ENCODE peak calls at places on chromosome X, in five cellular contexts. O, S, U, Z and Y are unnamed samples.
A peak's percentile ranks its signal among the peaks of the same experiment; 100 is the strongest.

GRCh38 chrX:155718964-155719586 is 106.3 kb upstream of the TMLHE start:
- DNase-seq in O (no peak), S (no peak), U (no peak), Z (no peak), Y (no peak)

GRCh38 chrX:44082829-44083228 is 109.6 kb upstream of the NDP start:
- DNase-seq in O (no peak), S (no peak), U (no peak), Z (no peak), Y (no peak)

GRCh38 chrX:96394566-96394965 is 290.1 kb upstream of the DIAPH2 start:
- DNase-seq in O (no peak), S (no peak), U (peak; percentile 47), Z (no peak), Y (no peak)

GRCh38 chrX:120671963-120672362 is 42.1 kb upstream of the C1GALT1C1 start:
- DNase-seq in O (no peak), S (no peak), U (no peak), Z (no peak), Y (no peak)

GRCh38 chrX:100687546-100687945 is 43.5 kb downstream of the SRPX2 start:
- DNase-seq in O (no peak), S (no peak), U (no peak), Z (no peak), Y (no peak)

GRCh38 chrX:23792861-23793553 is 10.0 kb downstream of the SAT1 start:
- DNase-seq in O (no peak), S (no peak), U (no peak), Z (no peak), Y (no peak)

GRCh38 chrX:34956915-34957314 is 14.3 kb downstream of the FAM47B start:
- DNase-seq in O (no peak), S (no peak), U (peak; percentile 0), Z (no peak), Y (no peak)

GRCh38 chrX:133574716-133575115 is 159.4 kb upstream of the GPC4 start:
- DNase-seq in O (no peak), S (no peak), U (no peak), Z (no peak), Y (no peak)

GRCh38 chrX:68989456-68989855 is 160.6 kb downstream of the EFNB1 start:
- DNase-seq in O (no peak), S (no peak), U (no peak), Z (no peak), Y (no peak)

GRCh38 chrX:109954333-109954732 is 48.6 kb upstream of the TMEM164 start:
- DNase-seq in O (no peak), S (no peak), U (no peak), Z (no peak), Y (no peak)

GRCh38 chrX:10484683-10485247 is 135.6 kb downstream of the MID1 start:
- DNase-seq in O (no peak), S (no peak), U (no peak), Z (no peak), Y (no peak)

GRCh38 chrX:22855693-22856092 is 144.1 kb upstream of the DDX53 start:
- DNase-seq in O (no peak), S (no peak), U (no peak), Z (no peak), Y (no peak)

GRCh38 chrX:46198858-46199257 is 346.4 kb downstream of the ZNF674 start:
- DNase-seq in O (no peak), S (no peak), U (peak; percentile 59), Z (no peak), Y (no peak)

GRCh38 chrX:33741807-33742206 is 390.3 kb downstream of the FAM47A start:
- DNase-seq in O (peak; percentile 78), S (no peak), U (no peak), Z (no peak), Y (no peak)

GRCh38 chrX:18676470-18676869 is 4.6 kb upstream of the RS1 start:
- DNase-seq in O (no peak), S (no peak), U (peak; percentile 35), Z (no peak), Y (no peak)

GRCh38 chrX:29652484-29652883 is 562.9 kb upstream of the MAGEB2 start:
- DNase-seq in O (no peak), S (no peak), U (peak; percentile 37), Z (no peak), Y (no peak)

GRCh38 chrX:72126539-72127140 is 5.1 kb downstream of the RTL5 start:
- DNase-seq in O (no peak), S (peak; percentile 83), U (peak; percentile 92), Z (no peak), Y (peak; percentile 94)

GRCh38 chrX:103212749-103213457 is 2.0 kb upstream of the BEX4 start:
- DNase-seq in O (no peak), S (no peak), U (no peak), Z (no peak), Y (no peak)

GRCh38 chrX:23773601-23774175 is 9.3 kb upstream of the SAT1 start:
- DNase-seq in O (no peak), S (no peak), U (peak; percentile 20), Z (no peak), Y (no peak)

GRCh38 chrX:63525491-63525890 is 174.4 kb upstream of the SPIN4 start:
- DNase-seq in O (no peak), S (no peak), U (no peak), Z (no peak), Y (no peak)

GRCh38 chrX:25600776-25601175 is 537.4 kb upstream of the MAGEB18 start:
- DNase-seq in O (no peak), S (no peak), U (no peak), Z (no peak), Y (peak; percentile 4)

GRCh38 chrX:107851215-107851614 is 25.5 kb downstream of the MID2 start:
- DNase-seq in O (no peak), S (no peak), U (no peak), Z (no peak), Y (no peak)

GRCh38 chrX:134669378-134670098 is 11.3 kb upstream of the PLAC1 start:
- DNase-seq in O (peak; percentile 66), S (no peak), U (peak; percentile 94), Z (peak; percentile 34), Y (no peak)

GRCh38 chrX:126551725-126552312 is 795 bp downstream of the DCAF12L1 start:
- DNase-seq in O (no peak), S (no peak), U (no peak), Z (peak; percentile 46), Y (no peak)

GRCh38 chrX:10326578-10326977 is 169.8 kb downstream of the CLCN4 start:
- DNase-seq in O (peak; percentile 38), S (no peak), U (peak; percentile 58), Z (no peak), Y (no peak)

GRCh38 chrX:67555578-67556203 is 11.9 kb downstream of the AR start:
- DNase-seq in O (no peak), S (no peak), U (peak; percentile 44), Z (no peak), Y (no peak)

GRCh38 chrX:63754141-63754859 is 30.7 kb downstream of the ARHGEF9 start:
- DNase-seq in O (no peak), S (no peak), U (peak; percentile 63), Z (no peak), Y (no peak)

GRCh38 chrX:39627257-39627656 is 470.5 kb downstream of the BCOR start:
- DNase-seq in O (no peak), S (no peak), U (no peak), Z (no peak), Y (no peak)

GRCh38 chrX:46408553-46409407 is 136.4 kb downstream of the ZNF674 start:
- DNase-seq in O (no peak), S (peak; percentile 74), U (peak; percentile 53), Z (no peak), Y (peak; percentile 50)

GRCh38 chrX:1488745-1489144 is 36.0 kb upstream of the ASMTL start:
- DNase-seq in O (no peak), S (no peak), U (no peak), Z (no peak), Y (no peak)

GRCh38 chrX:55818673-55819375 is 101.3 kb downstream of the RRAGB start:
- DNase-seq in O (peak; percentile 43), S (no peak), U (no peak), Z (no peak), Y (no peak)
- H3K27me3 ChIP-seq in O (no peaks in the 10 kb centered on the region), S (peaks cover 15% of the 10 kb centered on the region), U (peaks cover 2% of the 10 kb centered on the region), Z (no peaks in the 10 kb centered on the region), Y (no peaks in the 10 kb centered on the region)

GRCh38 chrX:83511208-83511607 is 3.1 kb downstream of the POU3F4 start:
- DNase-seq in O (no peak), S (no peak), U (no peak), Z (peak; percentile 30), Y (no peak)
- H3K27me3 ChIP-seq in O (peaks cover 2% of the 10 kb centered on the region), S (peaks cover 97% of the 10 kb centered on the region), U (peaks cover 37% of the 10 kb centered on the region), Z (no peaks in the 10 kb centered on the region), Y (peaks cover 99% of the 10 kb centered on the region)

GRCh38 chrX:138866643-138867042 is 155.1 kb upstream of the FGF13 start:
- DNase-seq in O (no peak), S (no peak), U (no peak), Z (no peak), Y (no peak)
- H3K27me3 ChIP-seq in O (no peaks in the 10 kb centered on the region), S (peaks cover 31% of the 10 kb centered on the region), U (no peaks in the 10 kb centered on the region), Z (no peaks in the 10 kb centered on the region), Y (no peaks in the 10 kb centered on the region)

DNA sequence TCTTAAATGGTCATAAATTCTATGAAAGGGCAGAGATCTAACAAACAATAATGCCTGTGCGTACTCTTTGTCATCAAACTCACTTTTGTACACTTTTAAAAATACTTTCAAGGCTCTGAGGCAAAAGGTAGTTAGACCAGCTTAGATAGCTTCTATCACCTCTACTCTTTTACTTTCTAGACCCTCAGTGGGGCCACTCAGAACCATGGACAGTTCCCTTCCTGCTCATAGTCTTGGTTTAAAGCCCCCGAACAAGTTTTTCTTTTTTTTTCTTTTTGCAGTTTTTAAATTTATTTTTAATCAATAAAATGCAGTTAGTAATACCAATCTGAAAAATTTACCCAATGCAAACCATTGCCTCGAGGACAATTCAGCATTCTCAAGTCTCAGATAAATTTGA is 460.5 kb upstream of the CNKSR2 start:
- DNase-seq in O (no peak), S (no peak), U (no peak), Z (no peak), Y (no peak)
- H3K27me3 ChIP-seq in O (no peaks in the 10 kb centered on the region), S (peaks cover 12% of the 10 kb centered on the region), U (no peaks in the 10 kb centered on the region), Z (no peaks in the 10 kb centered on the region), Y (no peaks in the 10 kb centered on the region)